ENCODE peak calls at places on chromosomes 1 and 21, in four cellular contexts. V, E, P and A are unnamed samples.
A peak's percentile ranks its signal among the peaks of the same experiment; 100 is the strongest.

GRCh38 chr1:204520834-204521709 is 4.9 kb downstream of the MDM4 start:
- DNase-seq in V (peak; percentile 82), E (no peak), P (no peak), A (no peak)

GRCh38 chr1:107976431-107977215 is 11.6 kb upstream of the VAV3 start:
- DNase-seq in V (no peak), E (no peak), P (no peak), A (no peak)

GRCh38 chr1:17485280-17485679 is 45.8 kb upstream of the RCC2 start:
- DNase-seq in V (no peak), E (no peak), P (no peak), A (peak; percentile 46)

GRCh38 chr21:38126677-38127271 is 130.0 kb upstream of the KCNJ15 start:
- DNase-seq in V (no peak), E (peak; percentile 76), P (peak; percentile 35), A (peak; percentile 59)

GRCh38 chr1:214582289-214582891 is 20.6 kb upstream of the CENPF start:
- DNase-seq in V (no peak), E (no peak), P (no peak), A (no peak)

GRCh38 chr1:18140411-18140810 is 32.8 kb downstream of the IGSF21 start:
- DNase-seq in V (no peak), E (no peak), P (no peak), A (no peak)

GRCh38 chr1:205444931-205445652 is 10.8 kb downstream of the BLACAT1 start:
- DNase-seq in V (no peak), E (no peak), P (no peak), A (no peak)

GRCh38 chr1:207868252-207868768 is 42.6 kb downstream of the CD34 start:
- DNase-seq in V (no peak), E (peak; percentile 57), P (no peak), A (peak; percentile 21)

GRCh38 chr1:175169305-175170018 is 23.1 kb downstream of the KIAA0040 start:
- DNase-seq in V (no peak), E (no peak), P (no peak), A (no peak)

GRCh38 chr1:6100801-6101783 is 55.4 kb downstream of the KCNAB2 start:
- DNase-seq in V (no peak), E (no peak), P (no peak), A (no peak)

GRCh38 chr1:151763990-151764389 is 694 bp upstream of the MRPL9 start:
- DNase-seq in V (no peak), E (no peak), P (no peak), A (no peak)

GRCh38 chr1:87805661-87806376 is 477.1 kb downstream of the LMO4 start:
- DNase-seq in V (no peak), E (no peak), P (peak; percentile 27), A (no peak)

GRCh38 chr1:23013657-23014056 is 2.0 kb downstream of the TEX46 start:
- DNase-seq in V (no peak), E (no peak), P (no peak), A (no peak)

DNA sequence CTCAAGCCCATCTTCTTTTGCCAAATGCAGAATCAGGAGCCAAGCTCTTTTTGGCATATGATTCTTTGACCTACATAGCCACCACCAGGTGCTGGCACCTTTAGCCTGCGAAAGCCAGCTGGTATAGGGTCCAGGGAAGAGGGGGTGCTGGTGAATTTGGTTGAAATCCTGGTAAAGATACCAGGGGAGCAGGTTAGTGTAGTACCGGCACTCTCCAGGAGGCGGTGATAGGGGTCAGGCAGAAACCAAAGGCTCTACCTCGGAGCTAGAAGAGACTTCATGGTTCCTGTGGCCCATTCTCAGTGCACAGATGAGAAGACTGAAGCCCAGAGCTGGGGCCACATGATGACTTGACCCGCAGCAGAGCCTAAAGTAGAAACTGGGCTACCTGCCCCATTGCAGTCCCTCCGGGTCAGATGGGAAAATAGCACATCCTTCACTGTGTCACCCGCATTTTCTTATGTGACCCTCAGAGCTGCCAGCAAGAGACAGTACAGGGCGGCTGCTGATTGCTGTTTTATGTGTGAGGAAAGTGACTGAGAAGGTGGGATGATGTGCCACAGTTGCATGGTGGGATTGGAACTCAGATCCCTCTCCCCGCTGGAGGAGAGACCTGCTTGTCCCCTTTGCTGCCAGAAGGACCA is 36.0 kb upstream of the IL19 start:
- DNase-seq in V (no peak), E (peak; percentile 79), P (no peak), A (peak; percentile 76)
- TF ChIP-seq FOXK2 in V (no peak), E (no peak), P (no peak), A (no peak)

DNA sequence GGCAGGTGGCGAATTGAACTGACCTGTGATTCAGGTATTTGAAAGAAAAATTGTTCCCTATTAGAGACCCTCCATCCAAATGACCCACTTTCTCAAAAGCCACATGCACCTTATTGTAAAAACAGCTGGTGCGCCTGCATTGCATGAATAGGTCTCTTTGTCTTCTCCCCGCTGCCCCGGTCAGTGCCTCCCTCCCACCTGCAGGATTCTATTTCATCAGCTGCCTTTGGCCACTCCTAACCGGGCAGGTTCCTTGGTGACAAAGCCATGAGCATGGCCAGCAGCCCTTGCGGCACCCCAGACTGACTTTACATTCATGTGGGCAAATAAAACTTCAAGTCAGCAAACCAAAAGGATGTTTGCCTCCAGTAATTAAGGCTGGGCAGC is 6.4 kb downstream of the TMPRSS3 start:
- DNase-seq in V (no peak), E (no peak), P (peak; percentile 87), A (no peak)
- TF ChIP-seq BHLHE40 in V (no peak), E (no peak), P (no peak), A (no peak)

GRCh38 chr1:20521960-20522861 is 14.3 kb upstream of the MUL1 start:
- DNase-seq in V (peak; percentile 20), E (peak; percentile 84), P (peak; percentile 57), A (peak; percentile 81)
- TF ChIP-seq FOXM1 in V (no peak), E (no peak), P (no peak), A (no peak)

DNA sequence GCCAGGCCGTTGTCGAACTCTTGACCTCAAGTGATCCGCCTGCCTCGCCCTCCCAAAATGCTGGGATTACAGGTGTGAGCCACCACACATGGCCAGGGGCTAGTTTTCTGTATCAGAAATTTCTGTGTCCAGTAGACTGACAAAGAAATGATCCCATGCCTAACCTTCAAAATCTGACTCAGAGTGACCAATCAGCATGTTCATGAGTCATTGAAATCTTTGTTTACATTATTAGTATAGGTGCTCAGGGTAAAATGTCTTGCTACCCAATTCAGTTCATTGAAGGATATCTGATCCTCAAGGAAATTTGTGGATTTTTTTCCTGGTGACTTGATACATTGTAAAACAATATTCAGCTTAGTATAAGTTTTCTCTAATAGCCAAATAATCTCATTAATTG is 11.0 kb upstream of the LDLRAD2 start:
- DNase-seq in V (no peak), E (peak; percentile 16), P (no peak), A (no peak)
- TF ChIP-seq FOXK2 in V (no peak), E (peak; percentile 58), P (no peak), A (no peak)